ENCODE peak calls at places on chromosome 15, in nine cellular contexts. One of them, this sample, is unnamed.

GRCh38 chr15:67815036-67815592 is 10.2 kb upstream of the SKOR1 start:
- DNase-seq in BJ: no peak
- DNase-seq in CD8-positive, alpha-beta T cell: no peak
- DNase-seq in fibroblast of the aortic adventitia: no peak
- DNase-seq in PC-3: no peak
- DNase-seq in cardiac fibroblast: no peak
- DNase-seq in body of pancreas: no peak
- DNase-seq in lung: no peak
- DNase-seq in Calu3: no peak
- DNase-seq in this sample: no peak

GRCh38 chr15:44588541-44588940 is 51.6 kb downstream of the EIF3J start:
- DNase-seq in BJ: no peak
- DNase-seq in CD8-positive, alpha-beta T cell: no peak
- DNase-seq in fibroblast of the aortic adventitia: no peak
- DNase-seq in PC-3: no peak
- DNase-seq in cardiac fibroblast: no peak
- DNase-seq in body of pancreas: no peak
- DNase-seq in lung: no peak
- DNase-seq in Calu3: no peak
- DNase-seq in this sample: no peak

GRCh38 chr15:89208256-89208655 is 13.1 kb downstream of the RLBP1 start:
- DNase-seq in BJ: no peak
- DNase-seq in CD8-positive, alpha-beta T cell: no peak
- DNase-seq in fibroblast of the aortic adventitia: no peak
- DNase-seq in PC-3: no peak
- DNase-seq in cardiac fibroblast: no peak
- DNase-seq in body of pancreas: no peak
- DNase-seq in lung: no peak
- DNase-seq in Calu3: no peak
- DNase-seq in this sample: no peak

GRCh38 chr15:87753539-87753938 is 503.0 kb downstream of the NTRK3 start:
- DNase-seq in BJ: no peak
- DNase-seq in CD8-positive, alpha-beta T cell: no peak
- DNase-seq in fibroblast of the aortic adventitia: no peak
- DNase-seq in PC-3: no peak
- DNase-seq in cardiac fibroblast: no peak
- DNase-seq in body of pancreas: no peak
- DNase-seq in lung: no peak
- DNase-seq in Calu3: no peak
- DNase-seq in this sample: no peak

GRCh38 chr15:67972377-67972776 is 81.7 kb upstream of the PIAS1 start:
- DNase-seq in BJ: no peak
- DNase-seq in CD8-positive, alpha-beta T cell: no peak
- DNase-seq in fibroblast of the aortic adventitia: no peak
- DNase-seq in PC-3: no peak
- DNase-seq in cardiac fibroblast: no peak
- DNase-seq in body of pancreas: no peak
- DNase-seq in lung: no peak
- DNase-seq in Calu3: no peak
- DNase-seq in this sample: no peak

GRCh38 chr15:45456212-45457106 is 66.1 kb downstream of the SLC30A4 start:
- DNase-seq in BJ: peak
- DNase-seq in CD8-positive, alpha-beta T cell: peak
- DNase-seq in fibroblast of the aortic adventitia: peak
- DNase-seq in PC-3: peak
- DNase-seq in cardiac fibroblast: peak
- DNase-seq in body of pancreas: peak
- DNase-seq in lung: peak
- DNase-seq in Calu3: peak
- DNase-seq in this sample: peak

GRCh38 chr15:63712828-63713520 is 115.8 kb downstream of the FBXL22 start:
- DNase-seq in BJ: no peak
- DNase-seq in CD8-positive, alpha-beta T cell: no peak
- DNase-seq in fibroblast of the aortic adventitia: no peak
- DNase-seq in PC-3: no peak
- DNase-seq in cardiac fibroblast: no peak
- DNase-seq in body of pancreas: no peak
- DNase-seq in lung: no peak
- DNase-seq in Calu3: no peak
- DNase-seq in this sample: no peak

GRCh38 chr15:41490355-41490754 is 3.3 kb upstream of the ITPKA start:
- DNase-seq in BJ: peak
- DNase-seq in CD8-positive, alpha-beta T cell: no peak
- DNase-seq in fibroblast of the aortic adventitia: peak
- DNase-seq in PC-3: peak
- DNase-seq in cardiac fibroblast: peak
- DNase-seq in body of pancreas: no peak
- DNase-seq in lung: no peak
- DNase-seq in Calu3: no peak
- DNase-seq in this sample: peak

DNA sequence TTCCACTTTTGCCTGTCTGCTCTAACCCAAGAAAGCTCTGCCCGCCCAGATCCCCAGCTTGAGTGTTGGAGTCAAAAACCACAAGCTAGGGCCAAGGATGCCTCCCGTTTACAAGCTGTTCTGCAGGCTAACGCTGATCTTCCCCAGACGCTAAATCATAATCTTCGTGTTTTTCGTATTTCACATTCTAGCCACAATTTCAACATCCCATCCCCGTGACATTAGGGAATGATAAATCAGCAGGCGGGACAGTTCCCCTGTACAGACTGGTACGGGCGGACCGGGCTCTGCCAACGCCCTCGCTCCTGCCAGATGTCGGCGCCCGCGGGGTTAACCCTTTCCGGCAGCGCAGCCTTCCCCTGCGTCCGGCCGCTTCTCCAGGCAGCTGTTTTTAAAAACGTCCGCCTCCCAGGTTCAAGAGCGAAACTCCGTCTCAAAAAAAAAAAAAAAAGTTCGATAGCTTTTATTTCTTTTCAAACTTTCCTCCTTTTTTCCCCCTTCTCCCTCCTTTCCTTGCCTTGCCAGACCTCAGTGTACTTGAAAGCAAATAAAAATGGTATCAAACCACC is 81.0 kb upstream of the BNC1 start:
- DNase-seq in BJ: peak
- DNase-seq in CD8-positive, alpha-beta T cell: no peak
- DNase-seq in fibroblast of the aortic adventitia: peak
- DNase-seq in PC-3: peak
- DNase-seq in cardiac fibroblast: peak
- DNase-seq in body of pancreas: peak
- DNase-seq in lung: peak
- DNase-seq in Calu3: no peak
- DNase-seq in this sample: no peak
- TF ChIP-seq CTCF in BJ: no peak
- TF ChIP-seq CTCF in CD8-positive, alpha-beta T cell: no peak
- TF ChIP-seq CTCF in fibroblast of the aortic adventitia: no peak
- TF ChIP-seq CTCF in PC-3: peak
- TF ChIP-seq CTCF in cardiac fibroblast: no peak
- TF ChIP-seq CTCF in body of pancreas: no peak
- TF ChIP-seq CTCF in lung: no peak
- TF ChIP-seq CTCF in Calu3: no peak
- TF ChIP-seq CTCF in this sample: no peak

GRCh38 chr15:39580117-39580629 is 706 bp upstream of the THBS1 start:
- DNase-seq in BJ: peak
- DNase-seq in CD8-positive, alpha-beta T cell: peak
- DNase-seq in fibroblast of the aortic adventitia: peak
- DNase-seq in PC-3: peak
- DNase-seq in cardiac fibroblast: peak
- DNase-seq in body of pancreas: peak
- DNase-seq in lung: peak
- DNase-seq in Calu3: peak
- DNase-seq in this sample: peak

GRCh38 chr15:39579487-39580116 is 1.3 kb upstream of the THBS1 start:
- DNase-seq in BJ: no peak
- DNase-seq in CD8-positive, alpha-beta T cell: no peak
- DNase-seq in fibroblast of the aortic adventitia: peak
- DNase-seq in PC-3: peak
- DNase-seq in cardiac fibroblast: peak
- DNase-seq in body of pancreas: peak
- DNase-seq in lung: peak
- DNase-seq in Calu3: peak
- DNase-seq in this sample: peak

GRCh38 chr15:39580630-39581500 is at the start of gene THBS1:
- DNase-seq in BJ: peak
- DNase-seq in CD8-positive, alpha-beta T cell: peak
- DNase-seq in fibroblast of the aortic adventitia: peak
- DNase-seq in PC-3: peak
- DNase-seq in cardiac fibroblast: peak
- DNase-seq in body of pancreas: peak
- DNase-seq in lung: peak
- DNase-seq in Calu3: peak
- DNase-seq in this sample: peak

GRCh38 chr15:39581501-39582285 is 814 bp downstream of the THBS1 start:
- DNase-seq in BJ: peak
- DNase-seq in CD8-positive, alpha-beta T cell: no peak
- DNase-seq in fibroblast of the aortic adventitia: peak
- DNase-seq in PC-3: peak
- DNase-seq in cardiac fibroblast: peak
- DNase-seq in body of pancreas: peak
- DNase-seq in lung: peak
- DNase-seq in Calu3: peak
- DNase-seq in this sample: peak

DNA sequence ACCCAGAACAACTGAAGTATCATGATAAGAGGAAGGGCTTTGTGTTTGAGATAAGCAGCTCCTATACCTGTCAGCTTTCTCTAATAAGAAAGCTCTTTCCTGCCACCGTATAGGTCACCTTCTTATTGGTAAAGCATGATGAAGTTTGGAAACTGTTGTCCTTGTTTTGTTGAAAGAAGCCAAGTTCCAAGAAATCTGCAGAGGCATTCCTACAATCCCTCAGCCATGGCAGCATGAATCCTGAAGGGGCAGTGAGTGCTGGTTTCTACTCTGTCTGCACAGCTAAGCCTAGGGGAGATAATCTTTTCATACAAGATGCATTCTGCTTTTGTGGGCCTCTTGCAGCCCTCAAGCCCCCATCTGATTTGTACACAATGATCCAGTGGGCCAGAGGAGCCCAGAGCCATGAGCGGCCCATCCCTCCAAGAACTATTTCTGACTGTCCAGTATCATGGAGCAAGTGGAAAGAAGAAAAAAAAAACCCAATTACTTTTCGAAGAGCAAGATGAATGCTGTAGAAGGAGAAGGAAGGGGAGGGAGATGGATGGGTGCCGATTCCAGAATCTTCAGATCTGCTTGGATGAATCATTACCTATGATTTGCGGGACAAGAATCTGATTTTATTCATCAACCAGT is 1.9 kb upstream of the THBS1 start:
- DNase-seq in BJ: no peak
- DNase-seq in CD8-positive, alpha-beta T cell: no peak
- DNase-seq in fibroblast of the aortic adventitia: peak
- DNase-seq in PC-3: no peak
- DNase-seq in cardiac fibroblast: no peak
- DNase-seq in body of pancreas: no peak
- DNase-seq in lung: no peak
- DNase-seq in Calu3: no peak
- DNase-seq in this sample: peak
- TF ChIP-seq CTCF in BJ: peak
- TF ChIP-seq CTCF in CD8-positive, alpha-beta T cell: no peak
- TF ChIP-seq CTCF in fibroblast of the aortic adventitia: peak
- TF ChIP-seq CTCF in PC-3: no peak
- TF ChIP-seq CTCF in cardiac fibroblast: peak
- TF ChIP-seq CTCF in body of pancreas: no peak
- TF ChIP-seq CTCF in lung: no peak
- TF ChIP-seq CTCF in Calu3: no peak
- TF ChIP-seq CTCF in this sample: peak

GRCh38 chr15:36992454-36992853 is 107.9 kb downstream of the MEIS2 start:
- DNase-seq in BJ: no peak
- DNase-seq in CD8-positive, alpha-beta T cell: no peak
- DNase-seq in fibroblast of the aortic adventitia: no peak
- DNase-seq in PC-3: no peak
- DNase-seq in cardiac fibroblast: no peak
- DNase-seq in body of pancreas: no peak
- DNase-seq in lung: no peak
- DNase-seq in Calu3: no peak
- DNase-seq in this sample: no peak

GRCh38 chr15:36994809-36995208 is 105.5 kb downstream of the MEIS2 start:
- DNase-seq in BJ: no peak
- DNase-seq in CD8-positive, alpha-beta T cell: no peak
- DNase-seq in fibroblast of the aortic adventitia: no peak
- DNase-seq in PC-3: no peak
- DNase-seq in cardiac fibroblast: no peak
- DNase-seq in body of pancreas: no peak
- DNase-seq in lung: no peak
- DNase-seq in Calu3: no peak
- DNase-seq in this sample: no peak

GRCh38 chr15:36996538-36997181 is 103.7 kb downstream of the MEIS2 start:
- DNase-seq in BJ: no peak
- DNase-seq in CD8-positive, alpha-beta T cell: no peak
- DNase-seq in fibroblast of the aortic adventitia: no peak
- DNase-seq in PC-3: no peak
- DNase-seq in cardiac fibroblast: no peak
- DNase-seq in body of pancreas: no peak
- DNase-seq in lung: no peak
- DNase-seq in Calu3: no peak
- DNase-seq in this sample: no peak

GRCh38 chr15:36999778-37000177 is 100.6 kb downstream of the MEIS2 start:
- DNase-seq in BJ: no peak
- DNase-seq in CD8-positive, alpha-beta T cell: no peak
- DNase-seq in fibroblast of the aortic adventitia: no peak
- DNase-seq in PC-3: no peak
- DNase-seq in cardiac fibroblast: no peak
- DNase-seq in body of pancreas: no peak
- DNase-seq in lung: no peak
- DNase-seq in Calu3: no peak
- DNase-seq in this sample: no peak

GRCh38 chr15:36996121-36996520 is 104.2 kb downstream of the MEIS2 start:
- DNase-seq in BJ: no peak
- DNase-seq in CD8-positive, alpha-beta T cell: no peak
- DNase-seq in fibroblast of the aortic adventitia: no peak
- DNase-seq in PC-3: no peak
- DNase-seq in cardiac fibroblast: no peak
- DNase-seq in body of pancreas: no peak
- DNase-seq in lung: no peak
- DNase-seq in Calu3: no peak
- DNase-seq in this sample: no peak
- TF ChIP-seq CTCF in BJ: no peak
- TF ChIP-seq CTCF in CD8-positive, alpha-beta T cell: no peak
- TF ChIP-seq CTCF in fibroblast of the aortic adventitia: no peak
- TF ChIP-seq CTCF in PC-3: no peak
- TF ChIP-seq CTCF in cardiac fibroblast: no peak
- TF ChIP-seq CTCF in body of pancreas: no peak
- TF ChIP-seq CTCF in lung: no peak
- TF ChIP-seq CTCF in Calu3: no peak
- TF ChIP-seq CTCF in this sample: no peak

GRCh38 chr15:23472678-23473077 is 25.6 kb upstream of the GOLGA6L2 start:
- DNase-seq in BJ: no peak
- DNase-seq in CD8-positive, alpha-beta T cell: no peak
- DNase-seq in fibroblast of the aortic adventitia: peak
- DNase-seq in PC-3: peak
- DNase-seq in cardiac fibroblast: no peak
- DNase-seq in body of pancreas: no peak
- DNase-seq in lung: no peak
- DNase-seq in Calu3: no peak
- DNase-seq in this sample: no peak

GRCh38 chr15:23472033-23472432 is 25.0 kb upstream of the GOLGA6L2 start:
- DNase-seq in BJ: no peak
- DNase-seq in CD8-positive, alpha-beta T cell: no peak
- DNase-seq in fibroblast of the aortic adventitia: no peak
- DNase-seq in PC-3: no peak
- DNase-seq in cardiac fibroblast: no peak
- DNase-seq in body of pancreas: no peak
- DNase-seq in lung: no peak
- DNase-seq in Calu3: no peak
- DNase-seq in this sample: no peak

DNA sequence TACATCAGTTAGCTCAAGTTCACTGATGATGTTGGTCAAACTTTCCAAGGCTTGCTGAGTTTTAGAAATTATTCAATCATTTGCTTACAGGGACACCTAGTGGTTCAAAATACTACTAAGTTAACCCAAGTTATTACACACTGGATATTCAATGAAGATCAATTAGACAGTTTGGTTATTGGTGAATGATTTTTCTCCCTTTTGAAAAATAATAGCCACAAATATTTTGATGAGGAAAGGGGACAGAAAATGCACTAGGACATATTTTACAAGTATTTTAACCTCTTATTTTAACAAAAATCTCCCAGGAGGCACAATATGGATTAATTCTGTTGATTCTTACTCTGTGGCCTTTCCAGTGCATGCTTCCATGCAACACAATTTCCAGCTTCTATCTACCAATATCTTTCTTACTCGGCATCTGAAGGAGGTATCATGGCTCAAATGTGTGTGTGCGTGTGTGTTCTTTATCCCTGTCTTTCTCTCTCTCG is 20.1 kb upstream of the GOLGA6L2 start:
- DNase-seq in BJ: no peak
- DNase-seq in CD8-positive, alpha-beta T cell: no peak
- DNase-seq in fibroblast of the aortic adventitia: peak
- DNase-seq in PC-3: peak
- DNase-seq in cardiac fibroblast: peak
- DNase-seq in body of pancreas: no peak
- DNase-seq in lung: no peak
- DNase-seq in Calu3: no peak
- DNase-seq in this sample: peak
- TF ChIP-seq CTCF in BJ: peak
- TF ChIP-seq CTCF in CD8-positive, alpha-beta T cell: no peak
- TF ChIP-seq CTCF in fibroblast of the aortic adventitia: peak
- TF ChIP-seq CTCF in PC-3: peak
- TF ChIP-seq CTCF in cardiac fibroblast: peak
- TF ChIP-seq CTCF in body of pancreas: peak
- TF ChIP-seq CTCF in lung: no peak
- TF ChIP-seq CTCF in Calu3: no peak
- TF ChIP-seq CTCF in this sample: peak

This sample was measured in AG09319.